ENCODE peak calls at places on chromosomes 11 and 22, in nine cellular contexts. C is psoas muscle, J is astrocyte, Z is mammary epithelial cell, I is kidney, Q is lower lobe of right lung, Y is AG04450, L is RWPE1, W is pancreas. B is an unnamed sample.

GRCh38 chr22:32122899-32123298 is 36.2 kb downstream of the C22orf42 start:
- DNase-seq in C (no peak), J (no peak), Z (no peak), I (no peak), Q (no peak), Y (no peak), L (no peak), W (no peak), B (no peak)

GRCh38 chr22:20013382-20013871 is 3.2 kb downstream of the ARVCF start:
- DNase-seq in C (peak; percentile 88), J (peak; percentile 20), Z (no peak), I (peak; percentile 89), Q (peak; percentile 78), Y (no peak), L (no peak), W (peak; percentile 66), B (no peak)

GRCh38 chr11:74154621-74155281 is 16.1 kb downstream of the C2CD3 start:
- DNase-seq in C (no peak), J (peak; percentile 60), Z (peak; percentile 14), I (no peak), Q (no peak), Y (no peak), L (no peak), W (no peak), B (no peak)

GRCh38 chr11:60204922-60205321 is 22.0 kb upstream of the MS4A6A start:
- DNase-seq in C (no peak), J (no peak), Z (no peak), I (no peak), Q (no peak), Y (no peak), L (no peak), W (no peak), B (no peak)

GRCh38 chr22:21712751-21713427 is 22.7 kb downstream of the YPEL1 start:
- DNase-seq in C (peak; percentile 72), J (peak; percentile 59), Z (peak; percentile 59), I (no peak), Q (peak; percentile 63), Y (peak; percentile 52), L (peak; percentile 59), W (no peak), B (no peak)

GRCh38 chr11:45304111-45304991 is 18.2 kb upstream of the SYT13 start:
- DNase-seq in C (no peak), J (no peak), Z (no peak), I (no peak), Q (no peak), Y (no peak), L (no peak), W (no peak), B (no peak)

GRCh38 chr11:9231848-9232177 is 33.3 kb downstream of the DENND5A start:
- DNase-seq in C (no peak), J (peak; percentile 70), Z (no peak), I (no peak), Q (no peak), Y (no peak), L (no peak), W (no peak), B (no peak)

GRCh38 chr22:24067587-24068376 is 56.7 kb downstream of the CABIN1 start:
- DNase-seq in C (no peak), J (no peak), Z (no peak), I (peak; percentile 70), Q (no peak), Y (no peak), L (no peak), W (no peak), B (no peak)

GRCh38 chr11:81725691-81726090 is 1008.0 kb downstream of the FAM181B start:
- DNase-seq in C (no peak), J (peak; percentile 53), Z (peak; percentile 19), I (no peak), Q (no peak), Y (no peak), L (no peak), W (no peak), B (no peak)

GRCh38 chr11:9362393-9362863 is 22.0 kb upstream of the IPO7 start:
- DNase-seq in C (no peak), J (no peak), Z (no peak), I (no peak), Q (no peak), Y (no peak), L (no peak), W (no peak), B (no peak)

GRCh38 chr11:125451400-125452124 is 44.5 kb downstream of the FEZ1 start:
- DNase-seq in C (no peak), J (no peak), Z (peak; percentile 43), I (peak; percentile 74), Q (no peak), Y (no peak), L (no peak), W (no peak), B (no peak)

DNA sequence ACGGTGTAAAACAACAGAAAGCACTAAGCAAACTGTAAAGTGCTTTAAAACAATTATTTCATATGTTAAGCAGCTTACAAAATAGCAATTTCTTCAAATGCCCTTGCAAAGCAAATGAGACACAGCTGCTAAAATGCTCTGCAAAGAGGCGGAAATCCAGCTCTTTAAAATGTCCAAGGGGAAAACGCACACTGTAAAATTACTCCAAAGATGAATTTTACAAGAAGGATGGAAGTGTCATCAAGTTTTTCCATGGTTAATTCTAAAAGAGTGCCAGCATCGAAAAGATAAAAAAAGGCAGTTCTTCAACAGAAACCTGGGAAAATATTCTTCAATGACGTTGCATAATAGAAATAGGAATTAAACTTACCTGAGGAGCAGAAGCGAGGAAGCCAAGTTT is 64.0 kb upstream of the BLID start:
- DNase-seq in C (no peak), J (no peak), Z (no peak), I (no peak), Q (no peak), Y (no peak), L (no peak), W (no peak), B (no peak)
- H3K27ac ChIP-seq in C (no peak overlapping the region), J (peak overlapping the region; percentile 97), Z (peak overlapping the region; percentile 98), I (no peak overlapping the region), Q (no peak overlapping the region), Y (peak overlapping the region; percentile 89), L (peak overlapping the region; percentile 87), W (no peak overlapping the region), B (peak overlapping the region; percentile 97)

DNA sequence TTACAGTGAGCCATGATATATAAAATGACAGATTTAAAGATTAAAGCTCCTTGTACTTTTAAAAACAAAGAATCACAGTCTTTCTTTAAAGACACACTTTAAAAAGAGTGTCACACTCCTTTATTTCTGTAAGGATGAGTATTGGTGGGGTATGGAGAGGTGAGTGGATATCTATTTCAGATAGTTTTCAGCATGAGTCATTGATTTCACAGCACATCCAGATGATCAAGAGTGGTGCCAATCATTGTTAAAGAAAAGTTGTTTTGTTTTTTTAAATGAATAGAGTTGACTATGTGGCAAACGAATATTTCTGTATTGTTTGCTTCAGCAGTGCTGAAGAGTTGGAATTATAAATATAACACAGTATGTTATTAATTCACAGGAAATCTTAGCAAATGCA is 52.5 kb downstream of the FAR1 start:
- DNase-seq in C (no peak), J (no peak), Z (peak; percentile 20), I (no peak), Q (no peak), Y (no peak), L (peak; percentile 24), W (no peak), B (no peak)
- H3K27ac ChIP-seq in C (no peak overlapping the region), J (no peak overlapping the region), Z (peak overlapping the region; percentile 46), I (no peak overlapping the region), Q (no peak overlapping the region), Y (no peak overlapping the region), L (no peak overlapping the region), W (no peak overlapping the region), B (no peak overlapping the region)

GRCh38 chr11:68469642-68470041 is 9.1 kb downstream of the PPP6R3 start:
- DNase-seq in C (no peak), J (no peak), Z (no peak), I (no peak), Q (no peak), Y (no peak), L (no peak), W (no peak), B (no peak)

GRCh38 chr11:68469122-68469521 is 8.6 kb downstream of the PPP6R3 start:
- DNase-seq in C (no peak), J (no peak), Z (no peak), I (no peak), Q (no peak), Y (no peak), L (no peak), W (no peak), B (no peak)

GRCh38 chr11:68470304-68470811 is 9.8 kb downstream of the PPP6R3 start:
- DNase-seq in C (no peak), J (no peak), Z (no peak), I (peak; percentile 53), Q (no peak), Y (no peak), L (no peak), W (no peak), B (no peak)

GRCh38 chr11:68472778-68473177 is 12.2 kb downstream of the PPP6R3 start:
- DNase-seq in C (no peak), J (no peak), Z (no peak), I (no peak), Q (no peak), Y (no peak), L (no peak), W (no peak), B (no peak)

DNA sequence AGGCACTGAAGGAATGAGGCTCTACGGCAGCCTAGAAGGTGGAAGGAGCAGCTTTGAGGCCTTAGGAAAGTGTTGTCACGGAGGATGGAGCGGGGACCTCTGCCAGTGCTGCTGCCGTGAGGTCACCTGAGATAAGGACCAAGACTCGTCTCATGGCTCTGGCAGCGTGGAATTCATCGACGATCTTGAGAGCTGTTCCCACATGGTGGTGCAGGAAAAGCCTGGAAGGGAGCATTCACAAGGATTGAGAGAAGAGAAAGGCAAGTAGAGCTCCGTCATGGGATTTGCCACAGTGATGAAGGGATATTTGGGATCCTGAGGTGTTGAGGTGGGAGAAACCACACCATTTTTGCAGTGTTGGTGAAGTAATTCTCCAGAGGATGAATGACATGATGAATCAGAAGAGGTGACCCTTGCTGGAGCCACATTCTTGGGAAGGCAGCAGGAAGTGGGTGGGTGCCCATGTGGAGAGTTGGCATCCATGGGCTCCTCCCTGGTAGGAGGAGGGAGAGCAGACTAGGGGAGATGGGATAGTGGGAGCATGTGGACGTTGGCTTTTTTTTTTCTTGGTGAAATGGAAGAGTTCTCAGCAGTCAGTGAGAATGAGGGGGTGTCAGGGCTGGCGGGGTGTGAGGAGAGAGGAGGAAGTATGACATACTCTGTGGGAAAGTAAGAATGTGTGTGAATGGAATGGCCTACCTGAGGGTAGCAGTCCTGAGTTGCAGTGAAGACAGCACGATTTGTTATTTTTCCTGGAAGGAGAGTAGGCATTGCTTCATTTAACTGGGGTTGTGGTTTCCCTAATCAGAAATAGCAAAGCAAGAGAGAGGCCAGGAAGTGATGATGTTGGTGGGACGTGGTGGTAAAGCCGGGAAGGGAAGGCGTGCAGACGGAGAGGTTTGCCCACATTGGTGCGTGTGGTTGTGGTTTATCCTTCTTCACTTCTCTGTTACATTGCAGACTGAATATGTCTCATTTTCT is 11.1 kb downstream of the PPP6R3 start:
- DNase-seq in C (no peak), J (peak; percentile 98), Z (peak; percentile 87), I (peak; percentile 46), Q (no peak), Y (no peak), L (no peak), W (no peak), B (no peak)
- H3K27ac ChIP-seq in C (peak overlapping the region; percentile 60), J (peak overlapping the region; percentile 86), Z (peak overlapping the region; percentile 34), I (no peak overlapping the region), Q (no peak overlapping the region), Y (no peak overlapping the region), L (peak overlapping the region; percentile 38), W (no peak overlapping the region), B (no peak overlapping the region)

GRCh38 chr11:68946416-68947090 is 34.2 kb downstream of the MRGPRD start:
- DNase-seq in C (no peak), J (peak; percentile 86), Z (peak; percentile 68), I (peak; percentile 66), Q (no peak), Y (peak; percentile 59), L (peak; percentile 63), W (no peak), B (peak; percentile 36)
- H3K27ac ChIP-seq in C (no peak overlapping the region), J (peak overlapping the region; percentile 40), Z (no peak overlapping the region), I (no peak overlapping the region), Q (no peak overlapping the region), Y (peak overlapping the region; percentile 83), L (peak overlapping the region; percentile 35), W (peak overlapping the region; percentile 60), B (no peak overlapping the region)